ENCODE peak calls at places on chromosomes 1 and 21, in five cellular contexts. One of them, this sample, is unnamed.

GRCh38 chr1:172630060-172630818 is 28.7 kb upstream of the FASLG start:
- DNase-seq in IMR-90: peak
- DNase-seq in SK-N-SH: no peak
- DNase-seq in A549: peak
- DNase-seq in GM12878: no peak
- DNase-seq in this sample: no peak

GRCh38 chr1:88973520-88974137 is 18.8 kb downstream of the KYAT3 start:
- DNase-seq in IMR-90: peak
- DNase-seq in SK-N-SH: no peak
- DNase-seq in A549: peak
- DNase-seq in GM12878: no peak
- DNase-seq in this sample: peak

GRCh38 chr1:56877973-56878372 is 23.4 kb downstream of the C8A start:
- DNase-seq in IMR-90: peak
- DNase-seq in SK-N-SH: no peak
- DNase-seq in A549: no peak
- DNase-seq in GM12878: no peak
- DNase-seq in this sample: no peak

GRCh38 chr1:19003371-19004290 is 47.2 kb upstream of the IFFO2 start:
- DNase-seq in IMR-90: peak
- DNase-seq in SK-N-SH: no peak
- DNase-seq in A549: no peak
- DNase-seq in GM12878: no peak
- DNase-seq in this sample: peak

GRCh38 chr1:32989160-32989894 is 24.7 kb upstream of the RNF19B start:
- DNase-seq in IMR-90: peak
- DNase-seq in SK-N-SH: no peak
- DNase-seq in A549: peak
- DNase-seq in GM12878: no peak
- DNase-seq in this sample: peak

GRCh38 chr1:98467122-98467521 is 194.4 kb upstream of the SNX7 start:
- DNase-seq in IMR-90: no peak
- DNase-seq in SK-N-SH: no peak
- DNase-seq in A549: no peak
- DNase-seq in GM12878: no peak
- DNase-seq in this sample: no peak

GRCh38 chr1:22437573-22437972 is 14.1 kb upstream of the ZBTB40 start:
- DNase-seq in IMR-90: peak
- DNase-seq in SK-N-SH: no peak
- DNase-seq in A549: no peak
- DNase-seq in GM12878: no peak
- DNase-seq in this sample: no peak

GRCh38 chr21:36330904-36331303 is 10.9 kb downstream of the MORC3 start:
- DNase-seq in IMR-90: peak
- DNase-seq in SK-N-SH: peak
- DNase-seq in A549: peak
- DNase-seq in GM12878: peak
- DNase-seq in this sample: peak

GRCh38 chr1:203638076-203638475 is 11.4 kb downstream of the ATP2B4 start:
- DNase-seq in IMR-90: no peak
- DNase-seq in SK-N-SH: no peak
- DNase-seq in A549: no peak
- DNase-seq in GM12878: no peak
- DNase-seq in this sample: no peak

GRCh38 chr1:8987881-8988617 is 38.2 kb downstream of the SLC2A7 start:
- DNase-seq in IMR-90: peak
- DNase-seq in SK-N-SH: peak
- DNase-seq in A549: peak
- DNase-seq in GM12878: no peak
- DNase-seq in this sample: peak

DNA sequence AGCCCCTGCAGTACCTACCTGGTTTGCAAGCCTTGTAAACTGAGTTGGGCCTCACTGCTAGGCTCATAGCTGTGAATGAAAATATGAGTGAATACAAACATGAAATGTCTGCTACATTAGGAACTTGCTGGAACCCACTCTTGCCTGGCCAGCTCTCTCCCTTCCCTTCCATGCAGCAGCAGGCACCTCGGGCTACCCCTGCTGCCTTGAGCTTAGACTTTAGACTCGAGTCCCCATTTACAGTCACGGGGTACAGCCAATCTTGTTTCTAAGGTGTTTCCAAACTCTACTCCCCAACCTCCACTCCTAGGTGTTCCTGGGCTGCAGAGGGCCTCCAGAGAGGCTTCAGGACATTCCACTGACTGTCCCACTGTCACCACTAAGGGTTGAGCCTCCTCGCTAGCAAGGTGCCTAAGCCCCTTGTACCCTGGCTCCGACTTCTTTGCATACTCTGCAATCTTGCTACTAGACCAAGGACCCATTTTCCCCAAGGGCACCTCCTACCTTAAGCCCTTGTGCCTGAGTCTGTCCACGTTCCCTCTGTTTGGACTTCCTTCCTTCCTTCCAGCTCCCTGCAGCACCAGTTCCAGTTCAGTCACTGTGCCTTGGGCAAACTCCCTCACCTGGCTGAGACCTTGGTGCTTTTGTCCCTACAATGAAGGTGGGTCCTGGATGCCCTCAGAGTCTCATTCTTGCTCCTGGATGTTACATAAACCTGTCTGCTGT is 36.9 kb downstream of the CDK18 start:
- DNase-seq in IMR-90: no peak
- DNase-seq in SK-N-SH: no peak
- DNase-seq in A549: no peak
- DNase-seq in GM12878: no peak
- DNase-seq in this sample: no peak
- TF ChIP-seq SMC3 in IMR-90: no peak
- TF ChIP-seq SMC3 in SK-N-SH: no peak
- TF ChIP-seq SMC3 in A549: no peak
- TF ChIP-seq SMC3 in GM12878: no peak
- TF ChIP-seq SMC3 in this sample: no peak

GRCh38 chr1:45327644-45328515 is 1.2 kb downstream of the HPDL start:
- DNase-seq in IMR-90: no peak
- DNase-seq in SK-N-SH: peak
- DNase-seq in A549: no peak
- DNase-seq in GM12878: no peak
- DNase-seq in this sample: no peak

GRCh38 chr1:45329445-45329844 is 2.8 kb downstream of the HPDL start:
- DNase-seq in IMR-90: no peak
- DNase-seq in SK-N-SH: no peak
- DNase-seq in A549: peak
- DNase-seq in GM12878: no peak
- DNase-seq in this sample: peak

GRCh38 chr1:45325816-45326506 is 734 bp upstream of the HPDL start:
- DNase-seq in IMR-90: no peak
- DNase-seq in SK-N-SH: peak
- DNase-seq in A549: no peak
- DNase-seq in GM12878: no peak
- DNase-seq in this sample: peak

GRCh38 chr1:45328680-45329079 is 2.0 kb downstream of the HPDL start:
- DNase-seq in IMR-90: no peak
- DNase-seq in SK-N-SH: no peak
- DNase-seq in A549: no peak
- DNase-seq in GM12878: no peak
- DNase-seq in this sample: no peak

GRCh38 chr1:45326627-45327591 is at the start of gene HPDL:
- DNase-seq in IMR-90: peak
- DNase-seq in SK-N-SH: peak
- DNase-seq in A549: peak
- DNase-seq in GM12878: no peak
- DNase-seq in this sample: peak
- TF ChIP-seq SMC3 in IMR-90: no peak
- TF ChIP-seq SMC3 in SK-N-SH: no peak
- TF ChIP-seq SMC3 in A549: no peak
- TF ChIP-seq SMC3 in GM12878: no peak
- TF ChIP-seq SMC3 in this sample: no peak

GRCh38 chr1:3711780-3712451 is 40.3 kb upstream of the CCDC27 start:
- DNase-seq in IMR-90: no peak
- DNase-seq in SK-N-SH: peak
- DNase-seq in A549: no peak
- DNase-seq in GM12878: no peak
- DNase-seq in this sample: no peak
- TF ChIP-seq SMC3 in IMR-90: no peak
- TF ChIP-seq SMC3 in SK-N-SH: no peak
- TF ChIP-seq SMC3 in A549: no peak
- TF ChIP-seq SMC3 in GM12878: no peak
- TF ChIP-seq SMC3 in this sample: no peak

GRCh38 chr1:87515781-87516180 is 187.1 kb downstream of the LMO4 start:
- DNase-seq in IMR-90: peak
- DNase-seq in SK-N-SH: no peak
- DNase-seq in A549: no peak
- DNase-seq in GM12878: no peak
- DNase-seq in this sample: no peak
- TF ChIP-seq SMC3 in IMR-90: no peak
- TF ChIP-seq SMC3 in SK-N-SH: no peak
- TF ChIP-seq SMC3 in A549: no peak
- TF ChIP-seq SMC3 in GM12878: no peak
- TF ChIP-seq SMC3 in this sample: no peak

DNA sequence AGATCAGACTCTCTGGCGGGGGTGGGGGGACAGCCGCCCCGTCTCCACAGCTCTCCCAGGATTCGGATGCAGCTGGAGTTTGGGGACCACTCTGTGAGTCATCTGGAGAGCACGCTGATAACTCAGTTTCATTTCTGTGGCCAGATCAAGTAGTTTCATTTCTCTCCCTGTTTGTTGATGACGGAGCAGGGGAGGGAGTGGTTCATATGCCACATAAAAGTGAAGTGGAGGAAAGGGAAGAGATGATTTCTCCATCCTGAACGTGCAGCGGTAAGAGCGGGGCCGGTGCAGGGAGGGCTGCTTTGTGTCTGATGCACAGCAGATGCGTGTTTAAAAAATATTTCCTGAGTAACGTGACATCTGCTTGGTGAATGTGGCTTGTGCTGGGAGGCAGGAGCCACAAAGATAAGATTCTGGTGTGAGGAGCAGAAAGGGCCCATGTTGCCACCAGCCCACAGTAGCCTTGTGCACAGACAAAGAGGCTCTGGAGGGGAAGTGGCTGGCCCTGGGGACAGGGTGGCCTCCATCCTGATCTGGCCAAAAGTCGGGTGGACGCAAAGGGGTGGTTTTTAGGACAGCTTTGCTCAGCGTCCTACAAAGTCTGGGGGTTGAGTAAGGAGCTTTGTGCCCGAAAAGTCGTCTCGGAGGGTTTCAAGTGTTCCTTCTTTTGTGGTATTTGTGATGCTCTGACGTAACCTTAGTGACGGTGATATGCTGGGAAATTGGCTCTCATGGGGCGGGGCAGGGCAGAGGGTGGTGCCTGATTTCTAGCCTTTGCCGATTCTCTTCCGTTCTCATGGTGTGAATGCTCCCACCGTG is at the start of gene MX2:
- DNase-seq in IMR-90: peak
- DNase-seq in SK-N-SH: no peak
- DNase-seq in A549: no peak
- DNase-seq in GM12878: peak
- DNase-seq in this sample: no peak
- TF ChIP-seq SMC3 in IMR-90: no peak
- TF ChIP-seq SMC3 in SK-N-SH: no peak
- TF ChIP-seq SMC3 in A549: no peak
- TF ChIP-seq SMC3 in GM12878: no peak
- TF ChIP-seq SMC3 in this sample: no peak

GRCh38 chr1:109347511-109347910 is 40.7 kb upstream of the MYBPHL start:
- DNase-seq in IMR-90: no peak
- DNase-seq in SK-N-SH: no peak
- DNase-seq in A549: no peak
- DNase-seq in GM12878: no peak
- DNase-seq in this sample: no peak

GRCh38 chr1:109338091-109338490 is 31.3 kb upstream of the MYBPHL start:
- DNase-seq in IMR-90: no peak
- DNase-seq in SK-N-SH: no peak
- DNase-seq in A549: no peak
- DNase-seq in GM12878: no peak
- DNase-seq in this sample: no peak

DNA sequence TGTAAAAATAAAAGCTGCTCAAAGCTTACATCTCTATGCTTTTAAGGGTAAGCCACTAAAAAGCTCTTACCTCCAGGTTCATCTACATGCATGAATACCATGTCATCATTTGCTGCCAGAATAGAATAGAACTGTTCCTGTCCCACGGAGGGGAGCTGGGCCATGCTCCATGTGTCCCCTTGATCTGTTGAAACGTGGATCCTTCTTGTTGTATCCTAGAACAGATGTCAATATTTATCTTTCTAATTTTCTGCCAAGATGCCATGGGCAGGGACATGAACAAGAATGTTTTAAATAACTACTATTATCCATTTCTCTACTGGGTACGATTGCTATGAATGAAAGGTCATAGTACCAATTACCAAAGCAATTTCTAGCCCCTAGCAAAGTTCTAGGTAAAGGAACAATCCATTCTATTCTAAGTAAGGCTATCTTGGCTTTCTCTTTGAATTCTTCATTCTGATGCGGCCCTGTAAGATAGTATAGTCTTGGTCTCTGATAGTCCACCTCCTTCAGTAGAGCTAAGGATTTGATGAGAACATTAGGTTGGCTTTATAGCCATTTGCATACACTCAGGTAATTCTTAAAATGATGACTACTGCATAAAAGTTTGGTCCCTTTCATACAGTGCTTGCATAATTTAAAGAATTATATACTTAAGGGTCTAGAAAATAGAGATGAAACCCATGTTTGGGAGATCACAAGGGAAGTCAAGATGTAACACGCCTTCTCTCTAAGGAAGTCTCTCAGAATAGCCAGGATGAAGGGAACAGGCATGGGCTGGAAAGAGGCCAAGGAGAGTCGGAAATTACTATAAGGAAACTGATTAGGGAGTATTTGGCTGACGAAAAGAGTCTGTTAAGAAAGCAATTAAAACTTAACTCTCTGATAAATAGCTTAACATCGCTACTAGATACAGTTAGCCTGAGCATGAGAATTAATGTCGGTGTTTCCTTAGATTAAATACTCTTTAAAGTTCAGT is 35.4 kb upstream of the MYBPHL start:
- DNase-seq in IMR-90: no peak
- DNase-seq in SK-N-SH: no peak
- DNase-seq in A549: no peak
- DNase-seq in GM12878: no peak
- DNase-seq in this sample: no peak
- TF ChIP-seq SMC3 in IMR-90: no peak
- TF ChIP-seq SMC3 in SK-N-SH: no peak
- TF ChIP-seq SMC3 in A549: no peak
- TF ChIP-seq SMC3 in GM12878: no peak
- TF ChIP-seq SMC3 in this sample: no peak